ENCODE peak calls at places on chromosomes 2 and 18, in six cellular contexts. One of them, this sample, is unnamed.

GRCh38 chr2:1837022-1837421 is 92.7 kb upstream of the PXDN start:
- DNase-seq in RWPE2: no peak
- DNase-seq in spleen: no peak
- DNase-seq in transverse colon: no peak
- DNase-seq in choroid plexus epithelial cell: peak
- DNase-seq in progenitor cell of endocrine pancreas: no peak
- DNase-seq in this sample: no peak

GRCh38 chr18:11946756-11947155 is 34.6 kb upstream of the IMPA2 start:
- DNase-seq in progenitor cell of endocrine pancreas: no peak
- DNase-seq in spleen: peak
- DNase-seq in RWPE2: no peak
- DNase-seq in transverse colon: no peak
- DNase-seq in choroid plexus epithelial cell: peak
- DNase-seq in this sample: no peak

GRCh38 chr18:58766164-58766563 is 94.9 kb downstream of the MALT1 start:
- DNase-seq in progenitor cell of endocrine pancreas: no peak
- DNase-seq in RWPE2: no peak
- DNase-seq in transverse colon: peak
- DNase-seq in spleen: no peak
- DNase-seq in choroid plexus epithelial cell: no peak
- DNase-seq in this sample: no peak

GRCh38 chr2:54438271-54438670 is 17.9 kb upstream of the SPTBN1 start:
- DNase-seq in RWPE2: no peak
- DNase-seq in choroid plexus epithelial cell: peak
- DNase-seq in progenitor cell of endocrine pancreas: no peak
- DNase-seq in spleen: no peak
- DNase-seq in transverse colon: no peak
- DNase-seq in this sample: no peak

GRCh38 chr2:25332571-25332970 is 9.2 kb downstream of the DNMT3A start:
- DNase-seq in choroid plexus epithelial cell: no peak
- DNase-seq in transverse colon: no peak
- DNase-seq in spleen: peak
- DNase-seq in progenitor cell of endocrine pancreas: no peak
- DNase-seq in RWPE2: no peak
- DNase-seq in this sample: no peak

GRCh38 chr2:160205511-160205910 is 5.4 kb upstream of the ITGB6 start:
- DNase-seq in RWPE2: peak
- DNase-seq in spleen: no peak
- DNase-seq in progenitor cell of endocrine pancreas: no peak
- DNase-seq in choroid plexus epithelial cell: peak
- DNase-seq in transverse colon: peak
- DNase-seq in this sample: no peak

GRCh38 chr18:23257686-23258565 is 122.6 kb downstream of the CABLES1 start:
- DNase-seq in choroid plexus epithelial cell: peak
- DNase-seq in progenitor cell of endocrine pancreas: no peak
- DNase-seq in spleen: no peak
- DNase-seq in RWPE2: no peak
- DNase-seq in transverse colon: no peak
- DNase-seq in this sample: no peak

GRCh38 chr2:20562540-20563225 is 88.2 kb downstream of the HS1BP3 start:
- DNase-seq in spleen: no peak
- DNase-seq in choroid plexus epithelial cell: no peak
- DNase-seq in RWPE2: no peak
- DNase-seq in transverse colon: no peak
- DNase-seq in progenitor cell of endocrine pancreas: no peak
- DNase-seq in this sample: no peak

GRCh38 chr18:21740474-21740723 is 193 bp upstream of the MIB1 start:
- DNase-seq in spleen: peak
- DNase-seq in choroid plexus epithelial cell: peak
- DNase-seq in transverse colon: peak
- DNase-seq in progenitor cell of endocrine pancreas: no peak
- DNase-seq in RWPE2: peak
- DNase-seq in this sample: no peak

GRCh38 chr18:2906522-2907458 is 60.0 kb downstream of the EMILIN2 start:
- DNase-seq in spleen: peak
- DNase-seq in choroid plexus epithelial cell: no peak
- DNase-seq in progenitor cell of endocrine pancreas: peak
- DNase-seq in transverse colon: peak
- DNase-seq in RWPE2: no peak
- DNase-seq in this sample: peak

GRCh38 chr2:95345415-95346235 is 48.5 kb downstream of the KCNIP3 start:
- DNase-seq in RWPE2: peak
- DNase-seq in transverse colon: peak
- DNase-seq in spleen: peak
- DNase-seq in choroid plexus epithelial cell: peak
- DNase-seq in progenitor cell of endocrine pancreas: peak
- DNase-seq in this sample: peak

GRCh38 chr2:211344289-211344688 is 787.9 kb downstream of the CPS1 start:
- DNase-seq in spleen: no peak
- DNase-seq in choroid plexus epithelial cell: no peak
- DNase-seq in RWPE2: no peak
- DNase-seq in transverse colon: no peak
- DNase-seq in progenitor cell of endocrine pancreas: no peak
- DNase-seq in this sample: no peak

GRCh38 chr2:200451506-200451905 is 58.4 kb downstream of the KCTD18 start:
- DNase-seq in progenitor cell of endocrine pancreas: no peak
- DNase-seq in transverse colon: no peak
- DNase-seq in choroid plexus epithelial cell: no peak
- DNase-seq in RWPE2: no peak
- DNase-seq in spleen: peak
- DNase-seq in this sample: no peak

GRCh38 chr2:233234264-233234663 is 17.2 kb upstream of the ATG16L1 start:
- DNase-seq in transverse colon: no peak
- DNase-seq in progenitor cell of endocrine pancreas: no peak
- DNase-seq in RWPE2: no peak
- DNase-seq in spleen: no peak
- DNase-seq in choroid plexus epithelial cell: no peak
- DNase-seq in this sample: no peak

GRCh38 chr2:122168799-122169198 is 413.3 kb downstream of the TSN start:
- DNase-seq in spleen: no peak
- DNase-seq in progenitor cell of endocrine pancreas: no peak
- DNase-seq in RWPE2: no peak
- DNase-seq in transverse colon: no peak
- DNase-seq in choroid plexus epithelial cell: no peak
- DNase-seq in this sample: no peak

GRCh38 chr2:39913648-39914456 is 134.8 kb upstream of the THUMPD2 start:
- DNase-seq in transverse colon: no peak
- DNase-seq in spleen: no peak
- DNase-seq in RWPE2: no peak
- DNase-seq in choroid plexus epithelial cell: peak
- DNase-seq in progenitor cell of endocrine pancreas: no peak
- DNase-seq in this sample: no peak

GRCh38 chr18:3153107-3153704 is 66.6 kb downstream of the MYOM1 start:
- DNase-seq in progenitor cell of endocrine pancreas: no peak
- DNase-seq in choroid plexus epithelial cell: peak
- DNase-seq in transverse colon: no peak
- DNase-seq in spleen: no peak
- DNase-seq in RWPE2: no peak
- DNase-seq in this sample: no peak

GRCh38 chr2:234422895-234423505 is 73.9 kb downstream of the ARL4C start:
- DNase-seq in RWPE2: no peak
- DNase-seq in spleen: peak
- DNase-seq in progenitor cell of endocrine pancreas: no peak
- DNase-seq in transverse colon: peak
- DNase-seq in choroid plexus epithelial cell: peak
- DNase-seq in this sample: no peak

DNA sequence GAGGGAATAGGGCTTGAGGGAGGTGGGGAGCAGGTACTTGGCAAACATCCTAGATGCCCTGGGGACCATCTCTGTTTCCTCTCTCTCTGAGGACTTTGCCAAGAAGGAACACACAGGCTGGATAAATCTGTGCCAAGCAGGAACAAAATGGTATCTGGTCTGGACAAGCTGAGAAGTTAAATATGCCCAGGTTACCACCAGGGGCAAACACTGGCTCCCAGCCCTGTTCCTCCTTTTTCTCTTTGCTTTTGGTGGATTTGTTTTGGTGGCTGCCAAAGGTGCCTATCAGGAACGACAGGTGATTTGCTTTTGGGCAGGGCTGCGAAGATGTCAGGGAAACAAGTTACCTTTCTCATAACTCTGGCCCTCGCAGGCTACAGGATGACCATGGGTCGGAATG is 227.5 kb upstream of the SMAD2 start:
- DNase-seq in transverse colon: no peak
- DNase-seq in progenitor cell of endocrine pancreas: no peak
- DNase-seq in choroid plexus epithelial cell: no peak
- DNase-seq in RWPE2: no peak
- DNase-seq in spleen: no peak
- DNase-seq in this sample: no peak
- TF ChIP-seq CTCF in transverse colon: no peak
- TF ChIP-seq CTCF in progenitor cell of endocrine pancreas: no peak
- TF ChIP-seq CTCF in choroid plexus epithelial cell: no peak
- TF ChIP-seq CTCF in RWPE2: no peak
- TF ChIP-seq CTCF in spleen: no peak
- TF ChIP-seq CTCF in this sample: no peak

GRCh38 chr2:71792926-71793761 is 339.8 kb downstream of the DYSF start:
- DNase-seq in progenitor cell of endocrine pancreas: no peak
- DNase-seq in RWPE2: no peak
- DNase-seq in spleen: peak
- DNase-seq in choroid plexus epithelial cell: peak
- DNase-seq in transverse colon: no peak
- DNase-seq in this sample: no peak

GRCh38 chr2:71794611-71795010 is 341.2 kb downstream of the DYSF start:
- DNase-seq in spleen: peak
- DNase-seq in transverse colon: no peak
- DNase-seq in progenitor cell of endocrine pancreas: no peak
- DNase-seq in choroid plexus epithelial cell: no peak
- DNase-seq in RWPE2: no peak
- DNase-seq in this sample: no peak

GRCh38 chr2:71796174-71796592 is 342.8 kb downstream of the DYSF start:
- DNase-seq in choroid plexus epithelial cell: peak
- DNase-seq in RWPE2: no peak
- DNase-seq in transverse colon: no peak
- DNase-seq in spleen: peak
- DNase-seq in progenitor cell of endocrine pancreas: no peak
- DNase-seq in this sample: no peak

GRCh38 chr2:71795486-71795885 is 342.1 kb downstream of the DYSF start:
- DNase-seq in RWPE2: no peak
- DNase-seq in transverse colon: no peak
- DNase-seq in spleen: peak
- DNase-seq in progenitor cell of endocrine pancreas: no peak
- DNase-seq in choroid plexus epithelial cell: no peak
- DNase-seq in this sample: no peak

GRCh38 chr2:71793965-71794364 is 340.6 kb downstream of the DYSF start:
- DNase-seq in choroid plexus epithelial cell: no peak
- DNase-seq in progenitor cell of endocrine pancreas: no peak
- DNase-seq in transverse colon: no peak
- DNase-seq in spleen: peak
- DNase-seq in RWPE2: no peak
- DNase-seq in this sample: no peak
- TF ChIP-seq CTCF in choroid plexus epithelial cell: no peak
- TF ChIP-seq CTCF in progenitor cell of endocrine pancreas: no peak
- TF ChIP-seq CTCF in transverse colon: no peak
- TF ChIP-seq CTCF in spleen: no peak
- TF ChIP-seq CTCF in RWPE2: no peak
- TF ChIP-seq CTCF in this sample: no peak

GRCh38 chr2:27306136-27306535 is 2.1 kb downstream of the UCN start:
- DNase-seq in progenitor cell of endocrine pancreas: no peak
- DNase-seq in transverse colon: no peak
- DNase-seq in spleen: peak
- DNase-seq in choroid plexus epithelial cell: no peak
- DNase-seq in RWPE2: peak
- DNase-seq in this sample: no peak
- TF ChIP-seq CTCF in progenitor cell of endocrine pancreas: no peak
- TF ChIP-seq CTCF in transverse colon: no peak
- TF ChIP-seq CTCF in spleen: no peak
- TF ChIP-seq CTCF in choroid plexus epithelial cell: no peak
- TF ChIP-seq CTCF in RWPE2: no peak
- TF ChIP-seq CTCF in this sample: no peak

GRCh38 chr2:113861740-113862139 is 28.1 kb upstream of the ACTR3 start:
- DNase-seq in transverse colon: no peak
- DNase-seq in choroid plexus epithelial cell: no peak
- DNase-seq in spleen: no peak
- DNase-seq in RWPE2: no peak
- DNase-seq in progenitor cell of endocrine pancreas: no peak
- DNase-seq in this sample: no peak
- TF ChIP-seq CTCF in transverse colon: no peak
- TF ChIP-seq CTCF in choroid plexus epithelial cell: no peak
- TF ChIP-seq CTCF in spleen: no peak
- TF ChIP-seq CTCF in RWPE2: no peak
- TF ChIP-seq CTCF in progenitor cell of endocrine pancreas: no peak
- TF ChIP-seq CTCF in this sample: no peak

GRCh38 chr2:216279459-216279858 is 92.8 kb downstream of the MARCHF4 start:
- DNase-seq in progenitor cell of endocrine pancreas: no peak
- DNase-seq in spleen: no peak
- DNase-seq in transverse colon: no peak
- DNase-seq in choroid plexus epithelial cell: peak
- DNase-seq in RWPE2: no peak
- DNase-seq in this sample: no peak

GRCh38 chr2:216275890-216276289 is 96.4 kb downstream of the MARCHF4 start:
- DNase-seq in spleen: no peak
- DNase-seq in RWPE2: no peak
- DNase-seq in transverse colon: no peak
- DNase-seq in progenitor cell of endocrine pancreas: no peak
- DNase-seq in choroid plexus epithelial cell: no peak
- DNase-seq in this sample: no peak

GRCh38 chr2:216279011-216279410 is 93.3 kb downstream of the MARCHF4 start:
- DNase-seq in transverse colon: no peak
- DNase-seq in progenitor cell of endocrine pancreas: no peak
- DNase-seq in spleen: no peak
- DNase-seq in RWPE2: no peak
- DNase-seq in choroid plexus epithelial cell: no peak
- DNase-seq in this sample: no peak

GRCh38 chr2:216274194-216274593 is 98.1 kb downstream of the MARCHF4 start:
- DNase-seq in progenitor cell of endocrine pancreas: no peak
- DNase-seq in choroid plexus epithelial cell: peak
- DNase-seq in RWPE2: no peak
- DNase-seq in transverse colon: no peak
- DNase-seq in spleen: no peak
- DNase-seq in this sample: no peak
- TF ChIP-seq CTCF in progenitor cell of endocrine pancreas: no peak
- TF ChIP-seq CTCF in choroid plexus epithelial cell: peak
- TF ChIP-seq CTCF in RWPE2: no peak
- TF ChIP-seq CTCF in transverse colon: no peak
- TF ChIP-seq CTCF in spleen: no peak
- TF ChIP-seq CTCF in this sample: no peak

DNA sequence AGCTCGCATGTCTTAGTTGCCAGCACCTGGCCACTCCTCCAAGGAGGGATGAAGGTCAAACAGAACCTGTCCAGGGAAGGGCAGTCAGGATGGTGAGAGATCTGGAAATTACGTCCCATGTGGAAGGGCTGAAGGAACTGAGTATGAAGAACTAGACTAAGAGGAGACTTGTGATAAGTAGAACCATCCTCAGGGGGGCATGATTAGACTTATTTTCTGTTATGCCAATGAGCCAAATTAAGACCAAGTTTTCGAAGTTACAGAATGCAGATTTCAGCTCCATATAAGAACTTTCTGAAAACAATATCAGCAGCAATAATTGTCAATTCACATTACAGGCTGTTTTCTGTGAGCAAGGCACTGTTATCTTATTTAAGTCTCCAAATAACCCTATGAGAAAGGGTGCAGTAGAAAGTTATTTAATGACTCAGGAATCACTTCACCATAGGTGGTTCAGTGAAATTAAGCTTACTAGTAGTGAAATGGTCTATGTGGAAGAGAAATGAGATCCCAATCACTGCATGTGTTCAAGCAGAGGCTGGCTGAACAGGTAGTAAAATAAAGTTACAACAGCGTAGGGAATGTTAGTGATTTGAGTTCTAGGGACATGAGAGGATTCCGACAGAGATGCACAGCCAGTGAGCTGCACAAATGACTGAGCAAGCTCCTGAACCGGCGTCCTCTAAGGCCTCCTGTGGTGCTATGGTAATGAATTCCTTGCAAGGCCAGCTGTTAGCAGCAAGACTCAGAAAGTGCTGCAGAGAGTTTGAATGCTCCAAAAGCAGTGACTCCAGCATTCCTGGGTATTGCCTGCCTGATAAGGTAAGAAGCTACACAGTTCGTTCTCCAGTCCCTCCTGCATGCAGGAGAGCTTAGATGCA is 4.5 kb upstream of the DYM start:
- DNase-seq in spleen: no peak
- DNase-seq in progenitor cell of endocrine pancreas: no peak
- DNase-seq in RWPE2: no peak
- DNase-seq in transverse colon: no peak
- DNase-seq in choroid plexus epithelial cell: peak
- DNase-seq in this sample: no peak
- TF ChIP-seq CTCF in spleen: no peak
- TF ChIP-seq CTCF in progenitor cell of endocrine pancreas: no peak
- TF ChIP-seq CTCF in RWPE2: peak
- TF ChIP-seq CTCF in transverse colon: no peak
- TF ChIP-seq CTCF in choroid plexus epithelial cell: no peak
- TF ChIP-seq CTCF in this sample: no peak